ENCODE peak calls at places on chromosomes 4 and X, in eight cellular contexts. H is GM06990, S is AG09319, X is nephron progenitor cell, U is adrenal gland, Z is upper lobe of right lung, Q is colonic mucosa, F is Calu3. C is an unnamed sample.

GRCh38 chr4:112509243-112510190 is 6.5 kb downstream of the NEUROG2 start:
- DNase-seq in H (no peak), S (no peak), X (peak), U (no peak), Z (no peak), Q (no peak), F (peak), C (peak)

GRCh38 chr4:38560763-38561558 is 103.0 kb upstream of the KLF3 start:
- DNase-seq in H (peak), S (no peak), X (no peak), U (no peak), Z (no peak), Q (no peak), F (no peak), C (no peak)

GRCh38 chrX:153649178-153649914 is 2.3 kb downstream of the DUSP9 start:
- DNase-seq in H (no peak), S (no peak), X (peak), U (peak), Z (peak), Q (no peak), F (peak), C (peak)

GRCh38 chr4:1216869-1217294 is 32.0 kb downstream of the CTBP1 start:
- DNase-seq in H (peak), S (no peak), X (no peak), U (no peak), Z (no peak), Q (no peak), F (no peak), C (no peak)

GRCh38 chrX:150683536-150684146 is 9.6 kb upstream of the MTMR1 start:
- DNase-seq in H (no peak), S (no peak), X (no peak), U (no peak), Z (no peak), Q (no peak), F (peak), C (peak)

GRCh38 chrX:109920868-109921267 is 82.0 kb upstream of the TMEM164 start:
- DNase-seq in H (no peak), S (no peak), X (no peak), U (no peak), Z (no peak), Q (no peak), F (no peak), C (no peak)

GRCh38 chr4:127967141-127967775 is 2.1 kb downstream of the ABHD18 start:
- DNase-seq in H (no peak), S (no peak), X (no peak), U (no peak), Z (no peak), Q (no peak), F (no peak), C (no peak)

GRCh38 chr4:26482508-26483462 is 7.5 kb downstream of the CCKAR start:
- DNase-seq in H (no peak), S (no peak), X (no peak), U (no peak), Z (no peak), Q (no peak), F (no peak), C (no peak)

GRCh38 chr4:105998210-105998609 is 102.9 kb downstream of the NPNT start:
- DNase-seq in H (no peak), S (no peak), X (no peak), U (no peak), Z (no peak), Q (peak), F (peak), C (no peak)

GRCh38 chr4:149638073-149638472 is 177.6 kb downstream of the IQCM start:
- DNase-seq in H (no peak), S (no peak), X (no peak), U (no peak), Z (no peak), Q (no peak), F (no peak), C (no peak)

GRCh38 chrX:17860179-17860780 is 818 bp downstream of the RAI2 start:
- DNase-seq in H (no peak), S (no peak), X (peak), U (peak), Z (peak), Q (no peak), F (no peak), C (no peak)

GRCh38 chrX:8868906-8869305 is 67.7 kb upstream of the FAM9A start:
- DNase-seq in H (no peak), S (no peak), X (no peak), U (no peak), Z (no peak), Q (no peak), F (no peak), C (no peak)
- TF ChIP-seq CTCF in H (no peak), S (peak), X (no peak), U (peak), Z (no peak), Q (no peak), F (no peak), C (peak)

GRCh38 chr4:20395160-20395773 is 143.6 kb downstream of the SLIT2 start:
- DNase-seq in H (no peak), S (no peak), X (peak), U (peak), Z (no peak), Q (peak), F (peak), C (peak)
- TF ChIP-seq CTCF in H (peak), S (peak), X (peak), U (peak), Z (peak), Q (peak), F (peak), C (peak)

DNA sequence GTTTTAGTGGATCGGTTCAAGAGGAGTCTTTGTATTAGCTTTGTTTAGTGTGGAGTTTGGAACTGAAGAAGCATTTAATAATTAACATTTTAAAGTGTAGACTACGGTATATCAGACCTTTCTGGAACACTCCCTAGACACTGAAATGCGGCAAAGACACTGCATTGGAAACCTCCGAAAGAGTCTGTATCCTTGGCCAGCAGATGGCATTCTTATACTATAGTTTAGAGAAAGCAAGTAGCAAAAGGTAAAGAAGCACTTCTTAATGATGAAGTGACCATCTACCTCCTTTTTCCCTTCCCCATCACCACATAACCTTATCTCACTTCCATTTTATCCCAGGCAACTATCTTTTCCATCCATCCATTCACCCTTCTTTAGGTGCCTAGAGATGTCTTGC is 7.6 kb downstream of the FABP2 start:
- DNase-seq in H (no peak), S (peak), X (no peak), U (no peak), Z (no peak), Q (no peak), F (no peak), C (no peak)
- TF ChIP-seq CTCF in H (peak), S (peak), X (no peak), U (peak), Z (peak), Q (no peak), F (no peak), C (peak)

GRCh38 chrX:106899276-106899675 is 3.9 kb downstream of the RIPPLY1 start:
- DNase-seq in H (no peak), S (no peak), X (no peak), U (no peak), Z (no peak), Q (no peak), F (no peak), C (no peak)

GRCh38 chrX:106897259-106897658 is 5.9 kb downstream of the RIPPLY1 start:
- DNase-seq in H (no peak), S (no peak), X (no peak), U (no peak), Z (no peak), Q (no peak), F (no peak), C (no peak)

GRCh38 chrX:106899841-106900240 is 3.3 kb downstream of the RIPPLY1 start:
- DNase-seq in H (no peak), S (no peak), X (no peak), U (no peak), Z (no peak), Q (no peak), F (no peak), C (no peak)

GRCh38 chrX:106901341-106901740 is 1.8 kb downstream of the RIPPLY1 start:
- DNase-seq in H (no peak), S (no peak), X (no peak), U (no peak), Z (no peak), Q (no peak), F (no peak), C (no peak)

DNA sequence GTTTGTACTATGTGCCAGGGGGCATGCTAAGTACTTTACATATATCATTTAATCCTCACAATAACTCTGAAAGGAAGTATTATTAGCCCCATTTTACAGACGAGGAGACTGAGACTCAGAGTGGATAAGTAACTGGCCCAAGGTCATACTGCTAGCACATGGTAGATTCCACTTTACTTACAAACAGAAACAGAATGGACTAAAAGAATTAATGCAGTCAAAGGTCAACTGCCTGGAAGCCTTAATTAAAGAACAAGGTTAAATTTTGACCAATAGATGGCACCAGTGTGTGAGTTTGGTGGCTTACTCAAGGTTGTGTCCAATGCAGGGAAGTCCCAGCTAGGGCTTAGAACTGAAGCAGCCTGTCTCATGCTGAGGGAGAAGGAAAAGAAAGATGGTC is 4.7 kb downstream of the RIPPLY1 start:
- DNase-seq in H (peak), S (no peak), X (no peak), U (no peak), Z (no peak), Q (no peak), F (peak), C (no peak)
- TF ChIP-seq CTCF in H (peak), S (peak), X (peak), U (peak), Z (peak), Q (peak), F (peak), C (peak)

DNA sequence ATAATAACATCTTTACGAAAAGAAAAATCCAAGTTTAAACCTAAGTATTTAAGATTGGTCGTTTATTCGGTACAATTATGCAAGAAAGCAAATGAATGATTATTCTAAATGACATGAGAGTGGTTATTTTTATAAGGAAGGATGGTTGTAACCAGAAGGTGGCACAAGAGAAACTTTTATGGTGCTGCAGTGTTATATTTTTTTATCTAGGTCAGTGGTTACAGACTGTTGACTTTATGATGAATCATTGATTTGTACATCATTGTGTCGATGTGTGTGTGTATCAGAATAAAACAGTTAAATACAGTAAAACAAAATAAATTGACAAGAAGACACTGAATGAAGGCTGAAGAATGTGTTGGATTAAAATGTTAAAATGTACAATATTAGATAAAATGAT is 9.8 kb downstream of the DCAF8L2 start:
- DNase-seq in H (no peak), S (no peak), X (no peak), U (no peak), Z (no peak), Q (no peak), F (no peak), C (no peak)
- TF ChIP-seq CTCF in H (no peak), S (no peak), X (no peak), U (peak), Z (no peak), Q (no peak), F (no peak), C (peak)

GRCh38 chrX:19617550-19617949 is 102.2 kb upstream of the MAP3K15 start:
- DNase-seq in H (no peak), S (no peak), X (no peak), U (no peak), Z (no peak), Q (no peak), F (no peak), C (no peak)
- TF ChIP-seq CTCF in H (no peak), S (no peak), X (no peak), U (no peak), Z (no peak), Q (no peak), F (no peak), C (no peak)

C was measured in PC-9.